ENCODE peak calls at places on chromosomes 7 and 10, in nine cellular contexts. J, R, F, V, C, G, X, D and S are unnamed samples.

GRCh38 chr10:13414855-13415254 is 66.8 kb upstream of the SEPHS1 start:
- DNase-seq in R (no peak), X (no peak), D (no peak), V (no peak), J (peak; percentile 57), G (peak; percentile 67), C (no peak), F (no peak), S (peak; percentile 17)

GRCh38 chr10:15167411-15168295 is 840 bp downstream of the NMT2 start:
- DNase-seq in X (peak; percentile 38), J (peak; percentile 42), C (peak; percentile 77), R (peak; percentile 71), V (peak; percentile 49), D (peak; percentile 48), F (peak; percentile 52), G (peak; percentile 77), S (peak; percentile 88)

GRCh38 chr10:50846753-50847152 is 38.7 kb downstream of the A1CF start:
- DNase-seq in J (no peak), G (no peak), D (no peak), X (no peak), F (no peak), R (no peak), V (peak; percentile 6), C (no peak), S (no peak)

GRCh38 chr10:97659589-97659988 is 19.1 kb downstream of the PI4K2A start:
- DNase-seq in V (peak; percentile 75), G (no peak), C (no peak), D (no peak), X (no peak), R (no peak), J (no peak), F (no peak), S (no peak)

GRCh38 chr10:11685787-11686218 is 56.4 kb upstream of the ECHDC3 start:
- DNase-seq in G (peak; percentile 95), C (peak; percentile 76), V (peak; percentile 24), F (peak; percentile 69), D (peak; percentile 46), X (peak; percentile 25), R (peak; percentile 87), J (peak; percentile 86), S (peak; percentile 74)

GRCh38 chr7:963236-964078 is 9.0 kb upstream of the ADAP1 start:
- DNase-seq in R (peak; percentile 43), C (peak; percentile 68), G (peak; percentile 66), J (no peak), D (no peak), X (no peak), F (peak; percentile 24), V (no peak), S (no peak)

GRCh38 chr7:81410471-81411117 is 359.3 kb downstream of the HGF start:
- DNase-seq in J (no peak), R (no peak), G (no peak), C (no peak), X (no peak), V (no peak), F (no peak), D (peak; percentile 83), S (no peak)

GRCh38 chr10:130455111-130455695 is 319.0 kb downstream of the GLRX3 start:
- DNase-seq in G (no peak), F (no peak), V (no peak), J (no peak), R (no peak), X (no peak), D (no peak), C (peak; percentile 52), S (no peak)

GRCh38 chr7:107638594-107638993 is 22.0 kb upstream of the SLC26A4 start:
- DNase-seq in C (no peak), G (no peak), X (no peak), J (no peak), V (no peak), R (no peak), D (no peak), F (no peak), S (no peak)

GRCh38 chr10:15209827-15210509 is 41.5 kb upstream of the NMT2 start:
- DNase-seq in D (peak; percentile 85), J (peak; percentile 87), R (peak; percentile 84), G (peak; percentile 96), C (peak; percentile 88), F (peak; percentile 87), X (peak; percentile 24), V (peak; percentile 74), S (peak; percentile 82)

GRCh38 chr7:16926283-16926682 is 44.5 kb upstream of the AGR3 start:
- DNase-seq in J (no peak), V (peak; percentile 54), G (peak; percentile 65), F (peak; percentile 42), R (no peak), X (no peak), C (no peak), D (no peak), S (peak; percentile 40)

GRCh38 chr7:31059551-31059950 is 7.4 kb downstream of the ADCYAP1R1 start:
- DNase-seq in C (peak; percentile 68), X (no peak), J (no peak), R (no peak), G (no peak), F (no peak), D (no peak), V (no peak), S (no peak)

GRCh38 chr7:1000594-1000935 is 17.6 kb downstream of the CYP2W1 start:
- DNase-seq in C (no peak), G (no peak), V (no peak), X (no peak), F (no peak), D (no peak), J (no peak), R (peak; percentile 19), S (no peak)

GRCh38 chr7:44046321-44047061 is 2.0 kb downstream of the DBNL start:
- DNase-seq in V (no peak), X (no peak), J (no peak), R (peak; percentile 9), G (peak; percentile 82), C (peak; percentile 55), F (no peak), D (no peak), S (no peak)

GRCh38 chr10:4663162-4663992 is 162.6 kb upstream of the AKR1E2 start:
- DNase-seq in G (peak; percentile 88), F (peak; percentile 78), V (peak; percentile 99), C (peak; percentile 92), J (peak; percentile 53), X (no peak), D (peak; percentile 91), R (peak; percentile 28), S (peak; percentile 93)

GRCh38 chr7:90720970-90721768 is 125.0 kb downstream of the CDK14 start:
- DNase-seq in R (peak; percentile 32), V (peak; percentile 72), C (peak; percentile 84), X (no peak), G (peak; percentile 86), D (no peak), J (peak; percentile 85), F (no peak), S (no peak)

GRCh38 chr10:32171213-32171612 is 115.0 kb upstream of the KIF5B start:
- DNase-seq in F (no peak), G (peak; percentile 55), R (no peak), J (peak; percentile 91), X (no peak), C (no peak), V (no peak), D (peak; percentile 88), S (no peak)

GRCh38 chr7:12119638-12120303 is 91.3 kb upstream of the TMEM106B start:
- DNase-seq in X (no peak), R (no peak), F (no peak), G (no peak), J (no peak), V (no peak), C (no peak), D (no peak), S (no peak)

GRCh38 chr7:156039971-156040677 is 227.9 kb upstream of the SHH start:
- DNase-seq in X (no peak), J (no peak), G (peak; percentile 17), R (no peak), C (no peak), D (no peak), V (no peak), F (no peak), S (no peak)

GRCh38 chr7:46908770-46909169 is 673.1 kb downstream of the TNS3 start:
- DNase-seq in G (no peak), F (no peak), R (no peak), X (no peak), J (no peak), D (no peak), C (no peak), V (peak; percentile 78), S (no peak)

GRCh38 chr7:102451371-102452054 is 13.2 kb downstream of the ALKBH4 start:
- DNase-seq in F (no peak), R (no peak), V (no peak), X (no peak), J (no peak), C (no peak), D (no peak), G (no peak), S (no peak)
- TF ChIP-seq POLR2A in F (no peak), R (no peak), V (no peak), X (no peak), J (no peak), C (no peak), D (no peak), G (no peak), S (no peak)

GRCh38 chr10:28496481-28496961 is 36.4 kb upstream of the WAC start:
- DNase-seq in J (no peak), F (no peak), V (no peak), X (no peak), C (no peak), R (no peak), D (no peak), G (no peak), S (no peak)
- TF ChIP-seq CTCF in J (no peak), F (no peak), V (no peak), X (no peak), C (no peak), R (no peak), D (no peak), G (no peak), S (no peak)

DNA sequence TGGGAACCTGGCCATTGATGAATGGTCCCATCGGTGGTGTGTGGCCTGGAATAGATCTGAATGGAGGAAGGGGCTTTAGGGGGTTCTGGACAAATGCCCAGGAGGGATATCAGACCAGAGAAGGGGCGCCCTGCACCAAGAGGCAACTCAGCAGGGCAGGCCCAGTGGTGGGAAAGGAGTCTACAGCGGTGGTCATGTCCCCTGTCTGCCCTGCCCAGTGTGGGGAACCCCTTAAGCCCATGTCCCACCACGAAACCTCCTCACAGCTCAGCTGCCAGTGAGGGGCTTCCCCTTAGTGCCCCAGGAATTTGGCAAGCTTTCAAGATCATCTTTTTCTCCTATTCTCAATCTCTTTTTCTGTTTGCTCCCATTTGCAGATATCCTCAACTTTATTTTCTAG is 14.1 kb upstream of the CCSER2 start:
- DNase-seq in G (no peak), J (no peak), F (no peak), C (no peak), R (no peak), V (no peak), D (no peak), X (no peak), S (no peak)
- H3K4me3 ChIP-seq in G (no peak overlapping the region), J (no peak overlapping the region), F (no peak overlapping the region), C (no peak overlapping the region), R (no peak overlapping the region), V (no peak overlapping the region), D (no peak overlapping the region), X (no peak overlapping the region), S (no peak overlapping the region)

DNA sequence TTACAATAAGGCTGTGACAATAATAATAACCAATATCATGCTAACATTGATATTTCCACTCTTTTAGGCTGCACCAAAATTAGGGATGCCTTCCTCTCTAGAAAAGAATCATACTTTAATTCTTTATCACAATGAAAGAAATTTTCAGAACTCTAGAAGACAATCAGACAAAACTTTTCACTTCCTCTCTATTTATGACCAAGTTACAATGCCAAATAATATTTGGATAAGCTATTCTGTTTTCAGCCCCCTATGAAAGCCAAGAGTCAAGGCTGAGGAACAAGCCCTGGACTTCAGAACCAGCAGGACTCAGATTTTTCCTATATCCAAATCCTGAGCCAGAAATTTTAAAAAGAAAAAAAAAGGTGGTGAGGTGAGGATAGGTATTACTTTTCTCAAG is 4.6 kb downstream of the HYCC1 start:
- DNase-seq in X (no peak), F (no peak), J (no peak), R (no peak), C (no peak), V (no peak), D (no peak), G (no peak), S (no peak)
- TF ChIP-seq POLR2A in X (no peak), F (no peak), J (no peak), R (no peak), C (no peak), V (no peak), D (no peak), G (no peak), S (no peak)